ENCODE peak calls at places on chromosomes 5 and 9, in eight cellular contexts. One of them, this sample, is unnamed. For H3K4me1, the result is how much of the 10 kb centered on the place peaks cover.

GRCh38 chr5:34587355-34588241 is 68.5 kb upstream of the RAI14 start:
- ATAC-seq in lower lobe of right lung: no peak
- ATAC-seq in psoas muscle: no peak
- ATAC-seq in GM23338: peak
- ATAC-seq in gastrocnemius medialis: no peak
- ATAC-seq in foreskin keratinocyte: peak
- ATAC-seq in heart right ventricle: no peak
- ATAC-seq in HepG2: no peak
- ATAC-seq in this sample: no peak

GRCh38 chr9:23659346-23660006 is 166.6 kb downstream of the ELAVL2 start:
- ATAC-seq in psoas muscle: no peak
- ATAC-seq in foreskin keratinocyte: peak
- ATAC-seq in HepG2: no peak
- ATAC-seq in heart right ventricle: no peak
- ATAC-seq in lower lobe of right lung: no peak
- ATAC-seq in gastrocnemius medialis: no peak
- ATAC-seq in GM23338: peak
- ATAC-seq in this sample: no peak

GRCh38 chr5:136174021-136174659 is 18.8 kb downstream of the SMIM32 start:
- ATAC-seq in foreskin keratinocyte: peak
- ATAC-seq in gastrocnemius medialis: no peak
- ATAC-seq in heart right ventricle: no peak
- ATAC-seq in HepG2: peak
- ATAC-seq in psoas muscle: peak
- ATAC-seq in lower lobe of right lung: peak
- ATAC-seq in GM23338: peak
- ATAC-seq in this sample: no peak

GRCh38 chr9:128150594-128151342 is 1.5 kb downstream of the LCN2 start:
- ATAC-seq in gastrocnemius medialis: no peak
- ATAC-seq in HepG2: peak
- ATAC-seq in lower lobe of right lung: peak
- ATAC-seq in foreskin keratinocyte: peak
- ATAC-seq in heart right ventricle: peak
- ATAC-seq in GM23338: peak
- ATAC-seq in psoas muscle: no peak
- ATAC-seq in this sample: no peak

GRCh38 chr5:142388696-142389095 is 63.9 kb upstream of the SPRY4 start:
- ATAC-seq in heart right ventricle: no peak
- ATAC-seq in HepG2: no peak
- ATAC-seq in lower lobe of right lung: no peak
- ATAC-seq in GM23338: no peak
- ATAC-seq in foreskin keratinocyte: no peak
- ATAC-seq in gastrocnemius medialis: no peak
- ATAC-seq in psoas muscle: no peak
- ATAC-seq in this sample: no peak

GRCh38 chr5:75510417-75510835 is 1.0 kb downstream of the CERT1 start:
- ATAC-seq in gastrocnemius medialis: peak
- ATAC-seq in psoas muscle: peak
- ATAC-seq in foreskin keratinocyte: peak
- ATAC-seq in lower lobe of right lung: peak
- ATAC-seq in GM23338: no peak
- ATAC-seq in HepG2: peak
- ATAC-seq in heart right ventricle: peak
- ATAC-seq in this sample: peak

GRCh38 chr9:90053027-90053426 is 448.2 kb downstream of the GADD45G start:
- ATAC-seq in GM23338: peak
- ATAC-seq in gastrocnemius medialis: no peak
- ATAC-seq in HepG2: no peak
- ATAC-seq in lower lobe of right lung: no peak
- ATAC-seq in heart right ventricle: no peak
- ATAC-seq in foreskin keratinocyte: peak
- ATAC-seq in psoas muscle: no peak
- ATAC-seq in this sample: no peak

GRCh38 chr5:150774145-150774544 is 4.4 kb upstream of the SMIM3 start:
- ATAC-seq in gastrocnemius medialis: no peak
- ATAC-seq in lower lobe of right lung: no peak
- ATAC-seq in heart right ventricle: no peak
- ATAC-seq in foreskin keratinocyte: peak
- ATAC-seq in GM23338: no peak
- ATAC-seq in HepG2: no peak
- ATAC-seq in psoas muscle: no peak
- ATAC-seq in this sample: no peak

GRCh38 chr5:146681586-146681945 is 165.6 kb upstream of the GPR151 start:
- ATAC-seq in HepG2: no peak
- ATAC-seq in gastrocnemius medialis: no peak
- ATAC-seq in foreskin keratinocyte: no peak
- ATAC-seq in lower lobe of right lung: no peak
- ATAC-seq in psoas muscle: no peak
- ATAC-seq in GM23338: no peak
- ATAC-seq in heart right ventricle: no peak
- ATAC-seq in this sample: no peak

GRCh38 chr5:5705010-5705409 is 282.5 kb downstream of the ICE1 start:
- ATAC-seq in psoas muscle: no peak
- ATAC-seq in lower lobe of right lung: no peak
- ATAC-seq in GM23338: no peak
- ATAC-seq in gastrocnemius medialis: no peak
- ATAC-seq in HepG2: no peak
- ATAC-seq in foreskin keratinocyte: no peak
- ATAC-seq in heart right ventricle: no peak
- ATAC-seq in this sample: no peak

GRCh38 chr5:135461752-135462151 is 9.6 kb upstream of the TIFAB start:
- ATAC-seq in HepG2: no peak
- ATAC-seq in GM23338: no peak
- ATAC-seq in lower lobe of right lung: no peak
- ATAC-seq in psoas muscle: no peak
- ATAC-seq in heart right ventricle: no peak
- ATAC-seq in foreskin keratinocyte: no peak
- ATAC-seq in gastrocnemius medialis: no peak
- ATAC-seq in this sample: no peak

GRCh38 chr5:12467799-12468198 is 563.6 kb upstream of the CTNND2 start:
- ATAC-seq in GM23338: no peak
- ATAC-seq in gastrocnemius medialis: no peak
- ATAC-seq in lower lobe of right lung: no peak
- ATAC-seq in foreskin keratinocyte: no peak
- ATAC-seq in psoas muscle: no peak
- ATAC-seq in HepG2: no peak
- ATAC-seq in heart right ventricle: no peak
- ATAC-seq in this sample: no peak

GRCh38 chr5:115600771-115601170 is 1.5 kb downstream of the TICAM2 start:
- ATAC-seq in GM23338: no peak
- ATAC-seq in heart right ventricle: no peak
- ATAC-seq in lower lobe of right lung: no peak
- ATAC-seq in foreskin keratinocyte: no peak
- ATAC-seq in psoas muscle: no peak
- ATAC-seq in HepG2: no peak
- ATAC-seq in gastrocnemius medialis: no peak
- ATAC-seq in this sample: no peak

GRCh38 chr9:87909310-87910041 is 8.3 kb upstream of the SPATA31C1 start:
- ATAC-seq in gastrocnemius medialis: no peak
- ATAC-seq in heart right ventricle: no peak
- ATAC-seq in lower lobe of right lung: peak
- ATAC-seq in foreskin keratinocyte: no peak
- ATAC-seq in psoas muscle: no peak
- ATAC-seq in GM23338: peak
- ATAC-seq in HepG2: peak
- ATAC-seq in this sample: no peak

GRCh38 chr5:122515709-122516431 is 203.8 kb downstream of the SNCAIP start:
- ATAC-seq in GM23338: peak
- ATAC-seq in lower lobe of right lung: peak
- ATAC-seq in foreskin keratinocyte: peak
- ATAC-seq in gastrocnemius medialis: no peak
- ATAC-seq in heart right ventricle: no peak
- ATAC-seq in HepG2: peak
- ATAC-seq in psoas muscle: no peak
- ATAC-seq in this sample: peak

GRCh38 chr9:16867571-16868311 is 2.7 kb downstream of the BNC2 start:
- ATAC-seq in foreskin keratinocyte: peak
- ATAC-seq in lower lobe of right lung: no peak
- ATAC-seq in HepG2: no peak
- ATAC-seq in GM23338: no peak
- ATAC-seq in heart right ventricle: no peak
- ATAC-seq in gastrocnemius medialis: no peak
- ATAC-seq in psoas muscle: peak
- ATAC-seq in this sample: peak

GRCh38 chr9:115115924-115116323 is 2.0 kb downstream of the TNC start:
- ATAC-seq in heart right ventricle: no peak
- ATAC-seq in gastrocnemius medialis: no peak
- ATAC-seq in psoas muscle: no peak
- ATAC-seq in foreskin keratinocyte: peak
- ATAC-seq in GM23338: no peak
- ATAC-seq in lower lobe of right lung: no peak
- ATAC-seq in HepG2: no peak
- ATAC-seq in this sample: no peak

GRCh38 chr5:133371371-133372155 is 240.8 kb downstream of the FSTL4 start:
- ATAC-seq in foreskin keratinocyte: no peak
- ATAC-seq in HepG2: no peak
- ATAC-seq in GM23338: no peak
- ATAC-seq in gastrocnemius medialis: no peak
- ATAC-seq in lower lobe of right lung: no peak
- ATAC-seq in heart right ventricle: no peak
- ATAC-seq in psoas muscle: no peak
- ATAC-seq in this sample: no peak

GRCh38 chr9:84387821-84388220 is 47.3 kb upstream of the SLC28A3 start:
- ATAC-seq in lower lobe of right lung: no peak
- ATAC-seq in gastrocnemius medialis: no peak
- ATAC-seq in psoas muscle: no peak
- ATAC-seq in heart right ventricle: no peak
- ATAC-seq in GM23338: no peak
- ATAC-seq in foreskin keratinocyte: no peak
- ATAC-seq in HepG2: no peak
- ATAC-seq in this sample: no peak

GRCh38 chr9:89869774-89870173 is 265.0 kb downstream of the GADD45G start:
- ATAC-seq in heart right ventricle: no peak
- ATAC-seq in foreskin keratinocyte: no peak
- ATAC-seq in psoas muscle: no peak
- ATAC-seq in HepG2: peak
- ATAC-seq in lower lobe of right lung: no peak
- ATAC-seq in gastrocnemius medialis: no peak
- ATAC-seq in GM23338: no peak
- ATAC-seq in this sample: no peak

GRCh38 chr5:97044057-97044456 is 98.4 kb downstream of the LIX1 start:
- ATAC-seq in psoas muscle: peak
- ATAC-seq in lower lobe of right lung: peak
- ATAC-seq in HepG2: peak
- ATAC-seq in GM23338: peak
- ATAC-seq in foreskin keratinocyte: peak
- ATAC-seq in gastrocnemius medialis: peak
- ATAC-seq in heart right ventricle: peak
- ATAC-seq in this sample: no peak

GRCh38 chr9:29038332-29038731 is 1465.1 kb upstream of the C9orf72 start:
- ATAC-seq in GM23338: no peak
- ATAC-seq in gastrocnemius medialis: no peak
- ATAC-seq in heart right ventricle: no peak
- ATAC-seq in psoas muscle: no peak
- ATAC-seq in HepG2: no peak
- ATAC-seq in lower lobe of right lung: no peak
- ATAC-seq in foreskin keratinocyte: no peak
- ATAC-seq in this sample: no peak

GRCh38 chr9:97292200-97292599 is 15.3 kb upstream of the CCDC180 start:
- ATAC-seq in foreskin keratinocyte: no peak
- ATAC-seq in GM23338: no peak
- ATAC-seq in gastrocnemius medialis: no peak
- ATAC-seq in heart right ventricle: no peak
- ATAC-seq in psoas muscle: no peak
- ATAC-seq in lower lobe of right lung: no peak
- ATAC-seq in HepG2: no peak
- ATAC-seq in this sample: no peak

GRCh38 chr9:97293207-97293721 is 14.2 kb upstream of the CCDC180 start:
- ATAC-seq in psoas muscle: peak
- ATAC-seq in GM23338: no peak
- ATAC-seq in foreskin keratinocyte: no peak
- ATAC-seq in HepG2: peak
- ATAC-seq in gastrocnemius medialis: peak
- ATAC-seq in heart right ventricle: peak
- ATAC-seq in lower lobe of right lung: peak
- ATAC-seq in this sample: peak

GRCh38 chr9:97297889-97298288 is 9.6 kb upstream of the CCDC180 start:
- ATAC-seq in heart right ventricle: no peak
- ATAC-seq in GM23338: no peak
- ATAC-seq in gastrocnemius medialis: no peak
- ATAC-seq in HepG2: no peak
- ATAC-seq in foreskin keratinocyte: no peak
- ATAC-seq in lower lobe of right lung: no peak
- ATAC-seq in psoas muscle: no peak
- ATAC-seq in this sample: no peak

DNA sequence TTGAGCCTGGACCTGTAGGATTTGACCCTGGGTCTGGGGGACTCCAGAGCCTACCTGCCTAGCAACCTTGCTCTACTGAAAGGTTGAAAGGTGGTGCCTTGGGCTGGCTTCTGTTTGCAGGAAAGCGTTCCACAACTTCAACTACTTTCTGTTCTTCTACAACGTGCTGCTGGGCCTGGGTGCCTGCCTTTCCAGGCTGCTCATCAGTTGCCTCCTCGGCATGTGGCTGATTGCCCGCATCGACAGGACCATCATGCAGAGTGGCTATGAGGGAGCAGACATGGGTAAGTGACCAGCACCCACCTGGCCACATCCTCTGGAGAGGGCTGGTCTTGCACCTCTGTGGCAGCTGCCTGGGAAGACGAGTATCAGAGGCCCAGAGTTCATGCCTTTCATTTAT is 13.6 kb upstream of the CCDC180 start:
- ATAC-seq in heart right ventricle: no peak
- ATAC-seq in foreskin keratinocyte: no peak
- ATAC-seq in psoas muscle: no peak
- ATAC-seq in HepG2: peak
- ATAC-seq in GM23338: no peak
- ATAC-seq in gastrocnemius medialis: no peak
- ATAC-seq in lower lobe of right lung: no peak
- ATAC-seq in this sample: no peak
- H3K27ac ChIP-seq in heart right ventricle: peak
- H3K27ac ChIP-seq in foreskin keratinocyte: no peak
- H3K27ac ChIP-seq in psoas muscle: peak
- H3K27ac ChIP-seq in HepG2: peak
- H3K27ac ChIP-seq in GM23338: no peak
- H3K27ac ChIP-seq in gastrocnemius medialis: peak
- H3K27ac ChIP-seq in lower lobe of right lung: no peak
- H3K27ac ChIP-seq in this sample: no peak

GRCh38 chr5:59814563-59814872 is 79.0 kb downstream of the PDE4D start:
- ATAC-seq in GM23338: no peak
- ATAC-seq in gastrocnemius medialis: no peak
- ATAC-seq in heart right ventricle: no peak
- ATAC-seq in lower lobe of right lung: no peak
- ATAC-seq in psoas muscle: no peak
- ATAC-seq in foreskin keratinocyte: no peak
- ATAC-seq in HepG2: no peak
- ATAC-seq in this sample: no peak
- H3K4me1 ChIP-seq in GM23338: under half
- H3K4me1 ChIP-seq in gastrocnemius medialis: under half
- H3K4me1 ChIP-seq in heart right ventricle: under half
- H3K4me1 ChIP-seq in lower lobe of right lung: under half
- H3K4me1 ChIP-seq in psoas muscle: under half
- H3K4me1 ChIP-seq in foreskin keratinocyte: under half
- H3K4me1 ChIP-seq in HepG2: under half
- H3K4me1 ChIP-seq in this sample: under half

GRCh38 chr9:73183917-73184861 is 32.5 kb downstream of the ANXA1 start:
- ATAC-seq in gastrocnemius medialis: no peak
- ATAC-seq in GM23338: no peak
- ATAC-seq in lower lobe of right lung: peak
- ATAC-seq in heart right ventricle: no peak
- ATAC-seq in psoas muscle: no peak
- ATAC-seq in HepG2: no peak
- ATAC-seq in foreskin keratinocyte: no peak
- ATAC-seq in this sample: no peak
- TF ChIP-seq CTCF in gastrocnemius medialis: peak
- TF ChIP-seq CTCF in GM23338: peak
- TF ChIP-seq CTCF in lower lobe of right lung: peak
- TF ChIP-seq CTCF in heart right ventricle: peak
- TF ChIP-seq CTCF in psoas muscle: peak
- TF ChIP-seq CTCF in HepG2: peak
- TF ChIP-seq CTCF in foreskin keratinocyte: peak
- TF ChIP-seq CTCF in this sample: peak

GRCh38 chr5:149442563-149443182 is 63.6 kb upstream of the IL17B start:
- ATAC-seq in heart right ventricle: peak
- ATAC-seq in HepG2: peak
- ATAC-seq in foreskin keratinocyte: peak
- ATAC-seq in GM23338: peak
- ATAC-seq in gastrocnemius medialis: peak
- ATAC-seq in lower lobe of right lung: peak
- ATAC-seq in psoas muscle: peak
- ATAC-seq in this sample: peak
- H3K27ac ChIP-seq in heart right ventricle: peak
- H3K27ac ChIP-seq in HepG2: peak
- H3K27ac ChIP-seq in foreskin keratinocyte: peak
- H3K27ac ChIP-seq in GM23338: peak
- H3K27ac ChIP-seq in gastrocnemius medialis: peak
- H3K27ac ChIP-seq in lower lobe of right lung: peak
- H3K27ac ChIP-seq in psoas muscle: peak
- H3K27ac ChIP-seq in this sample: peak

This sample was measured in gastroesophageal sphincter.